ENCODE peak calls at places on chromosome 16, in four cellular contexts. R is GM12878, V is body of pancreas, Y is ovary. S is an unnamed sample. For H3K9me3 and H3K27me3, the result is how much of the 10 kb centered on the place peaks cover.

GRCh38 chr16:13014516-13014915 is 113.1 kb downstream of the SHISA9 start:
- DNase-seq in R (no peak), V (no peak), Y (no peak), S (no peak)

GRCh38 chr16:69143116-69143515 is 10.7 kb downstream of the UTP4 start:
- DNase-seq in V (no peak), R (no peak), Y (no peak), S (no peak)

GRCh38 chr16:53827741-53828140 is 123.8 kb downstream of the FTO start:
- DNase-seq in Y (no peak), R (no peak), V (no peak), S (no peak)

GRCh38 chr16:12317121-12317810 is 340.7 kb downstream of the SNX29 start:
- DNase-seq in R (no peak), V (no peak), Y (no peak), S (no peak)

GRCh38 chr16:84928679-84929420 is 82.5 kb downstream of the ZDHHC7 start:
- DNase-seq in R (no peak), V (peak), Y (peak), S (no peak)

GRCh38 chr16:79519448-79519847 is 81.1 kb downstream of the MAF start:
- DNase-seq in V (peak), Y (no peak), R (no peak), S (no peak)

GRCh38 chr16:27408012-27408601 is 6.1 kb downstream of the IL21R start:
- DNase-seq in V (no peak), Y (no peak), R (peak), S (no peak)

GRCh38 chr16:49617016-49617569 is 238.8 kb downstream of the ZNF423 start:
- DNase-seq in Y (no peak), V (no peak), R (no peak), S (no peak)

GRCh38 chr16:84507011-84507982 is 2.8 kb upstream of the MEAK7 start:
- DNase-seq in R (peak), Y (peak), V (no peak), S (no peak)

GRCh38 chr16:73053379-73054130 is 5.6 kb upstream of the ZFHX3 start:
- DNase-seq in Y (no peak), V (no peak), R (no peak), S (no peak)

GRCh38 chr16:67862623-67863583 is 9.9 kb upstream of the EDC4 start:
- DNase-seq in V (peak), R (no peak), Y (no peak), S (no peak)

GRCh38 chr16:72677662-72678447 is 370.1 kb downstream of the ZFHX3 start:
- DNase-seq in V (no peak), R (no peak), Y (no peak), S (no peak)

DNA sequence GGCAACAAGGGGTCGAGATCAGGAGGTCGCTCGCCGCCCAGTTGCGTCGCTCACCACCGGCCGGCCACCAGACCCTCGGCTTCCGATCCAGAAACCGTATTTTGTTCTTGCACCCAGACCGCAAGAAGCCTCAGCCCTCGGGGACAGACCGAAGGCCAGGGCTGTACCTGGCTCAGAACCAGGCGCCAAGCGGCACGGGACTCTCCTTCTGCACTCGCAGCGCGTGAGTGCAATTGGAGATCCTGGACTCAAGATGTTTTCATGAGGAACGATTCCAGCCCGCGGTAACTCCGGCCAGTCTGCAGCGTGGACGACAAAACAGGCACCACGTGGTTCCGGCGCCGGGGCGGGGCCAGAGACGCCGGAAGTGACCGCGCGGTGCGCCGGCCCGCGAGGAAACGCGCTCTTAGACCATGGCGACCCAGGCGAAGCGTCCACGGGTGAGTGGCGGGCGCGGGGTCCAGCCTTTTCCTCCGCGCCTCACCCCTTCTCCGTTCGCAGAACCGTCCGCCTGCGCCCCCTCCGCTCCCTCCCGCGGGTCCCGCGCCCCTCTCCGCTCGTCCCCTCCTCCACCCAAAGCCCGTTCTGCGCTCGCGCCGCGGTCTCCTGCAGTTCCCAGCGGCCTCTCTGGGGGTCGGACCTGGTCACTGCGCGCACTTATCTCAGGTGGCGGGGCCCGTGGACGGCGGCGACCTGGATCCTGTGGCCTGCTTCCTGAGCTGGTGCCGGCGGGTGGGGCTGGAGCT is at the start of gene SETD6:
- DNase-seq in Y (peak), R (no peak), V (peak), S (no peak)
- TF ChIP-seq POLR2A in Y (no peak), R (peak), V (peak), S (no peak)

GRCh38 chr16:35171106-35171505 is 1711.7 kb downstream of the TP53TG3F start:
- DNase-seq in V (no peak), R (no peak), Y (no peak), S (no peak)
- H3K9me3 ChIP-seq in V (under half), R (under half), Y (under half), S (under half)

GRCh38 chr16:25692307-25692706 is 548 bp downstream of the HS3ST4 start:
- DNase-seq in V (peak), R (no peak), Y (no peak), S (no peak)

GRCh38 chr16:25691519-25692091 is at the start of gene HS3ST4:
- DNase-seq in V (peak), R (no peak), Y (no peak), S (no peak)

GRCh38 chr16:25690563-25691143 is 1.1 kb upstream of the HS3ST4 start:
- DNase-seq in Y (no peak), R (no peak), V (no peak), S (no peak)

GRCh38 chr16:25693621-25694020 is 1.9 kb downstream of the HS3ST4 start:
- DNase-seq in R (no peak), Y (no peak), V (no peak), S (no peak)

DNA sequence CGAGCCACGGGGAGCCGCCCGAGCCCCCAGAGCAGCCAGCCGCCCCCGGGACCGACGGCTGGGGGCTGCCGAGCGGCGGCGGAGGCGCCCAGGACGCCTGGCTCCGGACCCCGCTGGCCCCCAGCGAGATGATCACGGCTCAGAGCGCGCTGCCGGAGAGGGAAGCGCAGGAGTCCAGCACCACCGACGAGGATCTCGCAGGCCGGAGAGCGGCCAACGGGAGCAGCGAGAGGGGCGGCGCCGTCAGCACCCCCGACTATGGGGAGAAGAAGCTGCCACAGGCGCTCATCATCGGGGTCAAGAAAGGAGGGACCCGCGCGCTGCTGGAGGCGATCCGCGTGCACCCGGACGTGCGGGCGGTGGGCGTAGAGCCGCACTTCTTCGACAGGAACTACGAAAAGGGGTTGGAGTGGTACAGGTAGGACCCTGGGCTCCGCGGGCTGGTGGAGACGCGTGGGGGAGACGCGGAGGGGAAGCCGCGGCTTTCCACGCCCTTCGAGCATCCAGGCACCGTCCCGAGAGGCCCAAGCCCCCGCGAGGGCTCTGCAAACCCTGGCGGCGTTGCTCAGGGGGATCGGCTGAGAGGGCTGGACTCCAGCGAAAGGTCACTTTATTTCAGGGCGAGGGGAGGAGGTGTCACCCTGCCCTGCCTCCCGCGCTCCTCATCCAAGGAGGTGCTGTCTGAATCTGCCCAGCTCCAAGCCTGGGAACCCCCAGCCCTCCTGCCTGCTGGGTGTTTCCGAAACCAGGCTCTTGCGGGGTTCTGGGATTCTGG is 1.2 kb downstream of the HS3ST4 start:
- DNase-seq in R (no peak), V (no peak), Y (no peak), S (no peak)
- H3K27me3 ChIP-seq in R (under half), V (under half), Y (under half), S (half or more)

GRCh38 chr16:55273356-55273755 is 50.6 kb upstream of the IRX6 start:
- DNase-seq in Y (no peak), R (no peak), V (no peak), S (no peak)
- TF ChIP-seq POLR2A in Y (no peak), R (no peak), V (no peak), S (no peak)

GRCh38 chr16:5323742-5324141 is 226.1 kb upstream of the EEF2KMT start:
- DNase-seq in V (no peak), Y (no peak), R (no peak), S (no peak)
- H3K9me3 ChIP-seq in V (under half), Y (under half), R (under half), S (under half)

GRCh38 chr16:56641166-56641565 is 2.7 kb downstream of the MT1A start:
- DNase-seq in V (no peak), Y (no peak), R (no peak), S (no peak)
- H3K27me3 ChIP-seq in V (under half), Y (under half), R (under half), S (under half)

GRCh38 chr16:677306-678190 is 2.1 kb downstream of the RHBDL1 start:
- DNase-seq in V (no peak), Y (no peak), R (no peak), S (no peak)

GRCh38 chr16:679808-680624 is at the start of gene STUB1:
- DNase-seq in V (peak), Y (peak), R (no peak), S (peak)

GRCh38 chr16:678209-678857 is 1.9 kb upstream of the STUB1 start:
- DNase-seq in R (no peak), V (no peak), Y (no peak), S (no peak)

GRCh38 chr16:680625-680945 is 375 bp downstream of the STUB1 start:
- DNase-seq in R (no peak), Y (no peak), V (no peak), S (no peak)

GRCh38 chr16:678858-679807 is 1.1 kb upstream of the STUB1 start:
- DNase-seq in Y (peak), R (no peak), V (peak), S (no peak)
- TF ChIP-seq POLR2A in Y (no peak), R (no peak), V (peak), S (no peak)

DNA sequence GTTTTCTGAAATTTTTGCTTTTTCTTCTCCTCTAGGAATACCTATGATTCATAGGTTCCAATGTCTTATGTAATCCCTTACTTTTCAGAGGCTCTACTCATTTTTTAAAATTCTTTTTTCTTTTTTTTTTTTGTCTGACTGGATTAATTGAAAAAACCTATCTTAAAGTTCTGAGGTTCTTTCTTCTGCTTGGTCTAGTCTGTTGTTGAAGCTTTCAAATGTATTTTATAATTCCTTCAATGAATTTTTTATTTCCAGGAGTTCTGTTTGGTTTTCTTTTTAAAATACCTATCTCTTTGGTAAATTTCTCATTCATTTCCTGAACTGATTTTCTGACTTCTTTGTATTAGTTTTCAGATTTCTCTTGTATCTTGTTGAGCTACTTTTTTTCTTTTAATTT is 63.9 kb upstream of the ABCC11 start:
- DNase-seq in R (no peak), V (no peak), Y (no peak), S (no peak)
- H3K9me3 ChIP-seq in R (under half), V (under half), Y (under half), S (under half)

DNA sequence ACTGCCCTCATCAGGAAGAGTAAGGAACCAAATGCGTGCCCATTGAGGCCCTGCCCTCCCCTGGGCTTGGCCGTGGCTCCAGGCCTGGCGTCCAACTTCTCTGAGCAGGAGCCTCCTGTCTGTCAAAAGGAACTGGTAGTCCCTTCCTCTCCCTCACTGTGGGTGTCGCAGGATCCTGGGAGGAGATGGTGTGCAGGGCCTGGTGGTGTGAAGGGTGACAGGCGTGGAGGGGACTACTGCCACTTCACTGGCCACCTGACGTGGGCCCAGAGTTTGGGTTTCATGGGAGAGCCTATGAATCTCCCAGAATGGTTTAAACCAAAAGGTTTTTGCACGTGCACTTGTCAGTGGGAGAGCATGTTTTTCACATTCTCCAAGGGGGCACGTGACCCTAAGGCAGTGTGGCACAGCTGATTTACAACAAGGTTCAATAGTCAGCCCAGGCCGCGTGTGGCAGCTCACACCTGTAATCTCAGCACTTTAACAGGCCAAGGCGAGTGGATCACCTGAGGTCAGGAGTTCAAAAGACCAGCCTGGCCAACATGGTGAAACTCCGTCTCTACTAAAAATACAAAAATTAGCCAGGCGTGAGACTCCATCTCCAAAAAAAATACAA is 12.5 kb downstream of the ARL2BP start:
- DNase-seq in R (no peak), V (no peak), Y (no peak), S (no peak)
- H3K27me3 ChIP-seq in R (under half), V (under half), Y (under half), S (under half)

GRCh38 chr16:3431779-3432219 is 11.5 kb downstream of the ZNF597 start:
- DNase-seq in R (no peak), V (peak), Y (peak), S (no peak)
- TF ChIP-seq POLR2A in R (peak), V (no peak), Y (no peak), S (no peak)